ENCODE peak calls at places on chromosome 18, in nine cellular contexts. R is psoas muscle; E is stomach; C is A549; I is astrocyte; F is CD4-positive, alpha-beta memory T cell; S is tibial nerve; D is body of pancreas; J is endodermal cell. A is an unnamed sample.

GRCh38 chr18:49944681-49945080 is 131.3 kb upstream of the ACAA2 start:
- DNase-seq in R (no peak), E (no peak), C (no peak), I (peak; percentile 40), F (no peak), S (no peak), D (peak; percentile 19), J (peak; percentile 69), A (no peak)

GRCh38 chr18:44715245-44715644 is 34.6 kb downstream of the SETBP1 start:
- DNase-seq in R (peak; percentile 80), E (no peak), C (no peak), I (peak; percentile 78), F (no peak), S (no peak), D (no peak), J (no peak), A (no peak)

GRCh38 chr18:74513149-74513882 is 17.2 kb downstream of the CNDP2 start:
- DNase-seq in R (no peak), E (peak; percentile 21), C (no peak), I (no peak), F (no peak), S (no peak), D (no peak), J (no peak), A (no peak)

GRCh38 chr18:64710105-64710861 is 561.4 kb upstream of the LINC00305 start:
- DNase-seq in R (no peak), E (no peak), C (no peak), I (no peak), F (no peak), S (no peak), D (no peak), J (no peak), A (no peak)

GRCh38 chr18:61731169-61731568 is 161.6 kb downstream of the RNF152 start:
- DNase-seq in R (no peak), E (no peak), C (no peak), I (no peak), F (no peak), S (no peak), D (no peak), J (no peak), A (no peak)

GRCh38 chr18:33673689-33674088 is 95.7 kb downstream of the ASXL3 start:
- DNase-seq in R (no peak), E (no peak), C (no peak), I (no peak), F (no peak), S (no peak), D (no peak), J (no peak), A (no peak)

GRCh38 chr18:68679531-68679930 is 35.4 kb downstream of the TMX3 start:
- DNase-seq in R (no peak), E (no peak), C (no peak), I (peak; percentile 14), F (no peak), S (no peak), D (no peak), J (no peak), A (no peak)

GRCh38 chr18:10927290-10927979 is 221.9 kb downstream of the PIEZO2 start:
- DNase-seq in R (no peak), E (no peak), C (no peak), I (peak; percentile 87), F (no peak), S (no peak), D (no peak), J (no peak), A (no peak)

GRCh38 chr18:70931942-70932814 is 643.3 kb downstream of the SOCS6 start:
- DNase-seq in R (no peak), E (no peak), C (no peak), I (peak; percentile 6), F (no peak), S (no peak), D (no peak), J (no peak), A (no peak)

GRCh38 chr18:37322497-37323035 is 243.0 kb downstream of the CELF4 start:
- DNase-seq in R (no peak), E (peak; percentile 42), C (peak; percentile 17), I (peak; percentile 2), F (no peak), S (no peak), D (peak; percentile 45), J (peak; percentile 86), A (no peak)

GRCh38 chr18:25832008-25832604 is 258.3 kb downstream of the SS18 start:
- DNase-seq in R (peak; percentile 71), E (peak; percentile 55), C (peak; percentile 17), I (peak; percentile 36), F (no peak), S (peak; percentile 38), D (no peak), J (peak; percentile 87), A (peak; percentile 72)

DNA sequence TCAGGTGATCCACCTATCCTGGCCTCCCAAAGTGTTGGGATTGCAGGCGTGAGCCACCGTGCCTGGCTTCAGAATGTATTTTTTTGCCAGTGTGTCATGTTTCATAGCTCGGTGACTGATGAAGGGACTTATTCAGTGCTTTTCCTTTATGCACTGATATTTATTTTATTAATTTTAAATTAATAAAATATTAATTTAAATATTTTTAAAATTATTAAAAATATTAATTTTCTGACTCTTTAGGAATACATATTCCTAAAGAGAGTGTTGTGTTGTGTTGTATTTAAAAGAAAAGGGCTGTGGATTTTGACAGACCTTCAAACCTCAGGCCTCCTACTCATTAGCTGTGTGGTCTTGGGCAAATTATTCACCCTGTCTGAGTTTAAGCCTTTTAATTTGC is 22.3 kb downstream of the RAB27B start:
- DNase-seq in R (no peak), E (no peak), C (no peak), I (no peak), F (no peak), S (no peak), D (no peak), J (no peak), A (no peak)
- H3K27ac ChIP-seq in R (no peak overlapping the region), E (no peak overlapping the region), C (no peak overlapping the region), I (no peak overlapping the region), F (no peak overlapping the region), S (no peak overlapping the region), D (no peak overlapping the region), J (no peak overlapping the region), A (no peak overlapping the region)

GRCh38 chr18:58309610-58310239 is 265.7 kb downstream of the NEDD4L start:
- DNase-seq in R (no peak), E (no peak), C (no peak), I (no peak), F (peak; percentile 21), S (no peak), D (peak; percentile 69), J (no peak), A (no peak)

GRCh38 chr18:58313491-58314032 is 269.5 kb downstream of the NEDD4L start:
- DNase-seq in R (no peak), E (peak; percentile 82), C (no peak), I (no peak), F (no peak), S (no peak), D (peak; percentile 91), J (no peak), A (no peak)

GRCh38 chr18:58310517-58310916 is 266.5 kb downstream of the NEDD4L start:
- DNase-seq in R (peak; percentile 75), E (peak; percentile 78), C (no peak), I (peak; percentile 56), F (peak; percentile 46), S (no peak), D (peak; percentile 91), J (no peak), A (peak; percentile 91)

GRCh38 chr18:58309099-58309498 is 265.1 kb downstream of the NEDD4L start:
- DNase-seq in R (no peak), E (no peak), C (no peak), I (no peak), F (no peak), S (no peak), D (no peak), J (no peak), A (no peak)

DNA sequence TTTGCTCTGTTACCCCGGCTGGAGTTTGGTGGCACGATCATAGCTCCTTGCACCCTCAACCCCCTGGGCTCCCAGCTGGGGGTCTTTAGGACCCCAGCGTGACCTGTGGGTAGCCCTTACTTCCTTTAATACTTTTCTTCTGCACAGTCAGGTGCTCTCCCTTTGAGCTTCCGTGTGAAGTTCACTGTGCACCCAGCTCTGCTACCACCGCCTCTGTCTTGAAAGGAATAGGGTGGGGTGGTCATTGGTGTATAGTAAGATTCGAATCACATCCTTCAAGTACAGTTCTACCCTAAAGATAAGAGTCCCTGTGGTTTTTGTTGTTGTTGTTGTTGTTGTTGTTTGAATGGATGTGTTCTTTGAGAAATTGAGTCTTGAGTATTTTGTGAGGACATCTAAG is 267.4 kb downstream of the NEDD4L start:
- DNase-seq in R (no peak), E (no peak), C (no peak), I (no peak), F (no peak), S (no peak), D (no peak), J (no peak), A (no peak)
- H3K4me1 ChIP-seq in R (peaks cover 62% of the 10 kb centered on the region), E (peaks cover 58% of the 10 kb centered on the region), C (peaks cover 19% of the 10 kb centered on the region), I (peaks cover 30% of the 10 kb centered on the region), F (peaks cover 49% of the 10 kb centered on the region), S (peaks cover 7% of the 10 kb centered on the region), D (peaks cover 78% of the 10 kb centered on the region), J (no peaks in the 10 kb centered on the region), A (peaks cover 33% of the 10 kb centered on the region)

DNA sequence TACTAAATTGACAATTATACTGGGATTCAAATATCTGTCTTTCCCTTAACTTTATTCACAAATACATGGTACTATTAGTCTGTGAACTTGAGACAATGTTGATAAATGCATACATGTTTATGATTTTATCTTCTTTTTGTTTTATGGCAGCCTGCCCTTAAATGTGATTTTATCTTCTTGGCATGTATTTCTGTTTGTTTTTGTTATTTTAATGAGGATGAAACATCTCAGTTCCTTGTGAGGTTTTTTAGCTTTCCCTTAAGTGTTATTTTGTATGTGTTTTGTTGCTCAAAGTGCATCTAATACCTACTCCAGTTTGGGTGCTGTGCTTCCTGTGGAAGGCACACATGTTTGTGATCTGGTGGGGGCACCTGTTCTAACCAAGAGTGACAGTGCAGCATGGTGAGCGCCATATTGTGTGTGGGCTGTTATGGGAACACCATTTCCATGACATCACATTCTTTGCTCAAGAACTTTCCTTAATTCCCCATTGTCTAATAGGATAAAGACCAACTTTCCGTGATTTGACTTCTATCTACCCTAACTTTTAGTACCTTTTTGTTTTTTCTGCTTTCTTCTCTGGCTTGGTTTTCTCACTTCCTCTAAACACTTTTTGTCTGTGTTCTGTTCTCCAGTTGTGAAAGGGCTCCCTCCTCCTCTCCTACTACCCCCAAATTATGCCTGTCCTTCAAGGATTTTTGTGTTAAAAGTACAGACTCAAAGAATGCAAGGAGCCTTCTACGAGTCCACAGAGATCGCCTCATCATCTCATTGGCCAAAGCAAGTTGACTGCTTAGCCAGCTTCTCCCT is 162.1 kb upstream of the TTC39C start:
- DNase-seq in R (no peak), E (no peak), C (no peak), I (no peak), F (no peak), S (no peak), D (no peak), J (no peak), A (no peak)
- H3K27ac ChIP-seq in R (no peak overlapping the region), E (no peak overlapping the region), C (no peak overlapping the region), I (no peak overlapping the region), F (no peak overlapping the region), S (no peak overlapping the region), D (no peak overlapping the region), J (no peak overlapping the region), A (no peak overlapping the region)

DNA sequence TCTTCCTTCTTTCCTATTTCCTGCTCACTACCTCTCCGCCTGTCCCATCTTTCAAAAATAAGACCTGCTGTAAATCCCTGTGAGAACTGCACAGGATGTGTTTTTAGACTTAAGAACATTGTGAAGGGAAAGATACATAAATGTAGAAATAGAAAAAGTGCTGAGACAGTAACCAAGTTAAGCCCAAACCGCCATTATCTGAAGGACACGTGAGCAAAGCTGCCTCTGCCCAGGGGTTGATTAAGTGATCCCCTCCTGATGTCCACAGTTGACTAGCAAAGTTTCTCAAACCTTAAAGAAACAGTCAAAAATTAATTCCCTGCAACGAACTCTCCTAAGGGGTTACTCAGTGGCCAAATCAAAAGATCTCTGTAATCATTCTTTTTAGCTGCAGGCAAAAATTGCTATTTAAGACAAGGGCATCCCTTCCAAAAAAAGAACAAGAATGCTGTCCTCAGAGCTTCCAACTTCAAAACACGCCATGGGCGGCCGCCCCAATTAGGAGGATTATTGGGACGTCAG is 48.2 kb downstream of the ZNF516 start:
- DNase-seq in R (no peak), E (no peak), C (no peak), I (no peak), F (no peak), S (no peak), D (no peak), J (no peak), A (no peak)
- H3K4me1 ChIP-seq in R (peaks cover 58% of the 10 kb centered on the region), E (peaks cover 49% of the 10 kb centered on the region), C (peaks cover 27% of the 10 kb centered on the region), I (peaks cover 48% of the 10 kb centered on the region), F (peaks cover 13% of the 10 kb centered on the region), S (peaks cover 52% of the 10 kb centered on the region), D (peaks cover 34% of the 10 kb centered on the region), J (peaks cover 18% of the 10 kb centered on the region), A (peaks cover 17% of the 10 kb centered on the region)

A was measured in upper lobe of right lung.